ENCODE peak calls at places on chromosomes 2 and 18, in five cellular contexts. Y is NCI-H2029 treated with DMSO at 0.1 percent for 48 hours, D is osteocyte, N is lower lobe of right lung, A is astrocyte of the cerebellum. H is an unnamed sample.

GRCh38 chr18:55228191-55228590 is 268.9 kb upstream of the CCDC68 start:
- DNase-seq in Y (no peak), D (no peak), A (no peak), N (no peak), H (no peak)

GRCh38 chr18:48529796-48530195 is 9.0 kb upstream of the CTIF start:
- DNase-seq in Y (no peak), A (no peak), N (no peak), D (no peak), H (no peak)

GRCh38 chr2:68971591-68972231 is 2.7 kb upstream of the GKN1 start:
- DNase-seq in D (no peak), A (peak), N (no peak), Y (no peak), H (no peak)

GRCh38 chr2:152730591-152731333 is 12.3 kb downstream of the ARL6IP6 start:
- DNase-seq in N (no peak), D (no peak), A (no peak), Y (no peak), H (no peak)

GRCh38 chr2:223720367-223720766 is 117.0 kb downstream of the AP1S3 start:
- DNase-seq in D (no peak), A (no peak), N (no peak), Y (no peak), H (no peak)

GRCh38 chr2:164967349-164967748 is 12.0 kb upstream of the SLC38A11 start:
- DNase-seq in D (no peak), A (no peak), N (no peak), Y (no peak), H (no peak)

GRCh38 chr2:213107728-213108127 is 43.7 kb downstream of the IKZF2 start:
- DNase-seq in N (no peak), Y (no peak), A (no peak), D (no peak), H (no peak)

GRCh38 chr2:54789878-54790277 is 66.4 kb downstream of the EML6 start:
- DNase-seq in Y (no peak), D (no peak), A (no peak), N (no peak), H (no peak)

GRCh38 chr18:7272268-7273049 is 41.6 kb downstream of the LRRC30 start:
- DNase-seq in A (peak), Y (no peak), N (peak), D (no peak), H (peak)

GRCh38 chr2:11974573-11974972 is 228.1 kb downstream of the LPIN1 start:
- DNase-seq in N (no peak), D (no peak), Y (no peak), A (no peak), H (no peak)

GRCh38 chr18:8097399-8097798 is 511.8 kb upstream of the RAB12 start:
- DNase-seq in A (no peak), D (no peak), Y (no peak), N (no peak), H (no peak)

GRCh38 chr2:26612034-26612433 is 29.1 kb downstream of the CIB4 start:
- DNase-seq in D (peak), A (no peak), N (no peak), Y (no peak), H (no peak)

GRCh38 chr2:152513681-152514080 is 178.7 kb downstream of the FMNL2 start:
- DNase-seq in A (no peak), D (no peak), Y (no peak), N (no peak), H (no peak)

GRCh38 chr2:55616509-55617159 is 788 bp downstream of the PPP4R3B start:
- DNase-seq in N (no peak), Y (peak), D (no peak), A (peak), H (no peak)

GRCh38 chr2:45691600-45691999 is 40.1 kb downstream of the PRKCE start:
- DNase-seq in A (no peak), Y (no peak), N (no peak), D (no peak), H (no peak)

GRCh38 chr2:191401287-191401686 is 156.1 kb downstream of the MYO1B start:
- DNase-seq in Y (no peak), A (peak), D (no peak), N (no peak), H (no peak)

GRCh38 chr18:6811816-6812215 is 82.3 kb downstream of the ARHGAP28 start:
- DNase-seq in A (peak), N (no peak), D (no peak), Y (no peak), H (no peak)

H was measured in LNCaP clone FGC.